ENCODE peak calls at places on chromosomes 3 and 15, in nine cellular contexts. G, V, R, X, P, W, Q, Z and O are unnamed samples.

GRCh38 chr15:70045045-70045444 is 52.7 kb downstream of the TLE3 start:
- DNase-seq in W (no peak), P (no peak), X (no peak), V (peak; percentile 0), Z (no peak), G (no peak), R (no peak), Q (no peak), O (no peak)

GRCh38 chr15:69388259-69388658 is 25.9 kb upstream of the KIF23 start:
- DNase-seq in Z (no peak), R (no peak), V (no peak), Q (no peak), P (no peak), G (peak; percentile 11), W (no peak), X (peak; percentile 62), O (peak; percentile 48)

GRCh38 chr3:4772171-4772804 is 206.9 kb upstream of the BHLHE40 start:
- DNase-seq in Z (no peak), X (peak; percentile 15), R (no peak), P (no peak), W (no peak), G (no peak), Q (peak; percentile 23), V (no peak), O (peak; percentile 18)

GRCh38 chr3:182683335-182684257 is 109.7 kb upstream of the ATP11B start:
- DNase-seq in X (peak; percentile 71), G (peak; percentile 29), V (peak; percentile 49), R (peak; percentile 91), Q (peak; percentile 78), Z (peak; percentile 92), W (peak; percentile 66), P (no peak), O (peak; percentile 61)

GRCh38 chr15:29021901-29022300 is 136.1 kb downstream of the APBA2 start:
- DNase-seq in R (no peak), P (no peak), Z (no peak), V (no peak), W (no peak), X (no peak), G (no peak), Q (no peak), O (no peak)

GRCh38 chr3:20013396-20013795 is 1.3 kb upstream of the PP2D1 start:
- DNase-seq in R (no peak), G (no peak), P (no peak), Z (no peak), V (no peak), X (no peak), Q (no peak), W (no peak), O (no peak)

GRCh38 chr3:79167651-79168416 is 600.0 kb downstream of the ROBO1 start:
- DNase-seq in Z (no peak), X (peak; percentile 28), Q (no peak), R (no peak), V (no peak), G (peak; percentile 89), P (no peak), W (no peak), O (peak; percentile 11)

GRCh38 chr3:180184806-180185205 is 148.1 kb upstream of the PEX5L start:
- DNase-seq in Z (no peak), X (no peak), W (no peak), V (no peak), G (no peak), Q (no peak), R (no peak), P (no peak), O (no peak)

GRCh38 chr3:16365454-16366128 is 100.6 kb downstream of the OXNAD1 start:
- DNase-seq in G (no peak), Q (no peak), W (no peak), P (no peak), X (no peak), R (no peak), V (no peak), Z (no peak), O (no peak)

GRCh38 chr3:187966636-187967035 is 187.3 kb upstream of the LPP start:
- DNase-seq in Q (no peak), X (no peak), P (no peak), R (peak; percentile 41), W (no peak), V (no peak), G (no peak), Z (no peak), O (no peak)

GRCh38 chr15:86855962-86856361 is 776.3 kb downstream of the AGBL1 start:
- DNase-seq in Z (no peak), P (no peak), G (no peak), Q (no peak), V (no peak), X (no peak), W (no peak), R (no peak), O (no peak)

GRCh38 chr3:194300392-194300758 is 50.8 kb downstream of the CPN2 start:
- DNase-seq in W (peak; percentile 79), Q (peak; percentile 21), X (no peak), P (no peak), G (no peak), V (peak; percentile 76), Z (peak; percentile 27), R (no peak), O (no peak)

GRCh38 chr3:149816986-149817385 is 4.0 kb downstream of the RNF13 start:
- DNase-seq in V (no peak), R (no peak), W (no peak), G (no peak), Q (no peak), Z (no peak), X (no peak), P (no peak), O (no peak)

GRCh38 chr3:195885036-195885871 is 23.1 kb downstream of the TNK2 start:
- DNase-seq in X (no peak), R (no peak), Z (no peak), P (no peak), Q (no peak), V (no peak), W (no peak), G (no peak), O (no peak)

GRCh38 chr3:174408310-174408709 is 450.8 kb upstream of the NAALADL2 start:
- DNase-seq in Q (no peak), G (no peak), X (no peak), Z (no peak), P (no peak), V (no peak), W (no peak), R (no peak), O (no peak)

GRCh38 chr3:60920519-60920918 is 330.7 kb downstream of the FHIT start:
- DNase-seq in R (no peak), V (no peak), P (no peak), Z (no peak), W (no peak), X (no peak), Q (no peak), G (no peak), O (no peak)

GRCh38 chr15:38758001-38758400 is 193.4 kb upstream of the RASGRP1 start:
- DNase-seq in X (peak; percentile 27), Z (peak; percentile 1), G (peak; percentile 68), R (no peak), W (no peak), Q (no peak), V (no peak), P (no peak), O (peak; percentile 8)

GRCh38 chr3:38124324-38125122 is 12.4 kb downstream of the ACAA1 start:
- DNase-seq in R (no peak), V (peak; percentile 53), Z (no peak), X (no peak), Q (no peak), G (no peak), W (no peak), P (no peak), O (no peak)

GRCh38 chr3:128555098-128555825 is 62.3 kb upstream of the GATA2 start:
- DNase-seq in W (no peak), Z (no peak), X (no peak), V (no peak), G (no peak), Q (peak; percentile 88), P (no peak), R (no peak), O (no peak)

GRCh38 chr15:47027322-47027946 is 689.9 kb upstream of the SEMA6D start:
- DNase-seq in Z (no peak), R (no peak), P (no peak), W (no peak), G (no peak), X (no peak), Q (no peak), V (no peak), O (no peak)

GRCh38 chr15:66721501-66721937 is 19.5 kb downstream of the SMAD6 start:
- DNase-seq in W (no peak), Z (no peak), X (no peak), R (no peak), Q (no peak), P (no peak), V (no peak), G (no peak), O (no peak)

GRCh38 chr3:108420926-108421325 is 89.5 kb downstream of the MYH15 start:
- DNase-seq in Q (no peak), V (no peak), G (peak; percentile 67), R (no peak), P (no peak), Z (no peak), W (no peak), X (no peak), O (peak; percentile 19)

GRCh38 chr15:85755471-85755870 is 39.3 kb downstream of the KLHL25 start:
- DNase-seq in V (peak; percentile 17), W (no peak), P (no peak), X (no peak), G (no peak), R (no peak), Z (no peak), Q (no peak), O (no peak)

GRCh38 chr3:148400754-148401153 is 296.9 kb upstream of the AGTR1 start:
- DNase-seq in Z (no peak), V (no peak), X (no peak), P (no peak), Q (no peak), G (no peak), R (no peak), W (no peak), O (no peak)

GRCh38 chr3:45712434-45713110 is 23.4 kb downstream of the SACM1L start:
- DNase-seq in R (no peak), Z (no peak), P (no peak), X (no peak), W (no peak), Q (no peak), V (no peak), G (no peak), O (no peak)

GRCh38 chr3:134381836-134382442 is 7.7 kb upstream of the AMOTL2 start:
- DNase-seq in G (no peak), P (no peak), Z (peak; percentile 80), R (no peak), V (no peak), Q (no peak), W (no peak), X (no peak), O (no peak)

GRCh38 chr3:11604139-11604895 is 39.4 kb downstream of the VGLL4 start:
- DNase-seq in G (no peak), P (no peak), Q (no peak), R (no peak), V (no peak), W (no peak), Z (no peak), X (no peak), O (no peak)

GRCh38 chr3:117304681-117305080 is 595.1 kb downstream of the TUSC7 start:
- DNase-seq in X (no peak), G (no peak), Q (peak; percentile 27), Z (no peak), W (no peak), V (no peak), R (no peak), P (no peak), O (no peak)

GRCh38 chr15:48868549-48868948 is 9.4 kb upstream of the EID1 start:
- DNase-seq in Q (no peak), X (peak; percentile 35), V (no peak), P (no peak), Z (no peak), G (no peak), W (no peak), R (no peak), O (no peak)

GRCh38 chr3:83002869-83003445 is 1241.5 kb upstream of the GBE1 start:
- DNase-seq in R (peak; percentile 67), Q (no peak), V (no peak), Z (peak; percentile 48), W (no peak), G (no peak), X (no peak), P (no peak), O (no peak)

GRCh38 chr3:94305835-94306685 is 243.2 kb downstream of the NSUN3 start:
- DNase-seq in P (no peak), V (peak; percentile 68), X (no peak), Z (no peak), W (no peak), G (no peak), Q (no peak), R (no peak), O (no peak)